ENCODE peak calls at places on chromosomes 4 and X, in five cellular contexts. H is prostate gland, Q is IMR-90, P is NT2/D1, Y is GM12878. E is an unnamed sample.

GRCh38 chr4:173243321-173243720 is 74.7 kb downstream of the GALNT7 start:
- DNase-seq in P (no peak), H (no peak), Q (peak; percentile 88), Y (no peak), E (no peak)

GRCh38 chr4:7723625-7724024 is 216.0 kb downstream of the AFAP1 start:
- DNase-seq in P (no peak), Q (no peak), Y (no peak), H (no peak), E (no peak)

GRCh38 chrX:28549839-28550238 is 37.4 kb upstream of the IL1RAPL1 start:
- DNase-seq in Y (no peak), Q (no peak), P (no peak), H (no peak), E (no peak)

GRCh38 chrX:68710870-68711576 is 63.6 kb downstream of the STARD8 start:
- DNase-seq in Y (no peak), Q (peak; percentile 53), H (peak; percentile 8), P (peak; percentile 62), E (peak; percentile 88)

GRCh38 chr4:185143596-185143969 is 517 bp downstream of the SLC25A4 start:
- DNase-seq in P (no peak), H (peak; percentile 75), Q (peak; percentile 17), Y (no peak), E (no peak)

GRCh38 chr4:113971706-113972360 is 7.6 kb downstream of the ARSJ start:
- DNase-seq in Q (peak; percentile 76), P (no peak), H (no peak), Y (no peak), E (no peak)

GRCh38 chrX:49271341-49271740 is 1.7 kb downstream of the PPP1R3F start:
- DNase-seq in Y (no peak), H (no peak), P (no peak), Q (no peak), E (no peak)

GRCh38 chrX:8864151-8864550 is 63.0 kb upstream of the FAM9A start:
- DNase-seq in P (no peak), Y (no peak), H (no peak), Q (no peak), E (peak; percentile 41)

GRCh38 chr4:153362184-153362583 is 17.7 kb downstream of the MND1 start:
- DNase-seq in P (no peak), Q (peak; percentile 40), Y (no peak), H (no peak), E (no peak)

GRCh38 chrX:1466971-1467561 is 14.4 kb upstream of the ASMTL start:
- DNase-seq in P (no peak), Q (no peak), Y (no peak), H (no peak), E (no peak)

GRCh38 chr4:152269448-152270191 is 266.3 kb downstream of the FBXW7 start:
- DNase-seq in Y (no peak), H (no peak), Q (no peak), P (no peak), E (no peak)

GRCh38 chr4:80266902-80267380 is 477 bp downstream of the FGF5 start:
- DNase-seq in H (no peak), Y (no peak), P (no peak), Q (peak; percentile 59), E (peak; percentile 64)

GRCh38 chrX:11753668-11754067 is 4.4 kb upstream of the MSL3 start:
- DNase-seq in P (no peak), H (no peak), Y (no peak), Q (no peak), E (no peak)

GRCh38 chr4:186149872-186150271 is 41.5 kb upstream of the CYP4V2 start:
- DNase-seq in H (no peak), Y (no peak), P (no peak), Q (no peak), E (no peak)

GRCh38 chrX:123965712-123966111 is 4.2 kb downstream of the STAG2 start:
- DNase-seq in P (no peak), Y (no peak), H (no peak), Q (no peak), E (no peak)

GRCh38 chr4:23022032-23022431 is 329.3 kb downstream of the GBA3 start:
- DNase-seq in P (no peak), Y (no peak), Q (peak; percentile 9), H (no peak), E (no peak)

GRCh38 chrX:44735498-44735897 is 108.3 kb upstream of the DUSP21 start:
- DNase-seq in H (no peak), Q (no peak), P (no peak), Y (no peak), E (no peak)

GRCh38 chrX:129653985-129654651 is 638 bp downstream of the APLN start:
- DNase-seq in Y (no peak), H (no peak), P (no peak), Q (no peak), E (peak; percentile 83)

GRCh38 chr4:14596904-14597303 is 405.4 kb upstream of the CPEB2 start:
- DNase-seq in P (no peak), Y (no peak), Q (no peak), H (no peak), E (peak; percentile 20)

GRCh38 chr4:159966741-159967140 is 863.9 kb downstream of the RAPGEF2 start:
- DNase-seq in P (no peak), H (no peak), Y (no peak), Q (no peak), E (no peak)

GRCh38 chr4:169612869-169613859 is 781 bp upstream of the NEK1 start:
- DNase-seq in Y (no peak), H (peak; percentile 74), P (peak; percentile 42), Q (peak; percentile 79), E (peak; percentile 58)

GRCh38 chr4:155781432-155781831 is 22.6 kb downstream of the GUCY1B1 start:
- DNase-seq in Q (no peak), P (no peak), Y (no peak), H (no peak), E (no peak)

GRCh38 chrX:124211312-124211942 is 121.0 kb upstream of the TEX13D start:
- DNase-seq in P (no peak), Q (peak; percentile 3), Y (no peak), H (no peak), E (peak; percentile 53)

GRCh38 chr4:56440983-56441382 is 4.9 kb downstream of the PAICS start:
- DNase-seq in Q (no peak), Y (no peak), H (no peak), P (no peak), E (no peak)
- H3K36me3 ChIP-seq in Q (peaks cover 6% of the 10 kb centered on the region), Y (no peaks in the 10 kb centered on the region), H (no peaks in the 10 kb centered on the region), P (peaks cover 60% of the 10 kb centered on the region), E (peaks cover 14% of the 10 kb centered on the region)

DNA sequence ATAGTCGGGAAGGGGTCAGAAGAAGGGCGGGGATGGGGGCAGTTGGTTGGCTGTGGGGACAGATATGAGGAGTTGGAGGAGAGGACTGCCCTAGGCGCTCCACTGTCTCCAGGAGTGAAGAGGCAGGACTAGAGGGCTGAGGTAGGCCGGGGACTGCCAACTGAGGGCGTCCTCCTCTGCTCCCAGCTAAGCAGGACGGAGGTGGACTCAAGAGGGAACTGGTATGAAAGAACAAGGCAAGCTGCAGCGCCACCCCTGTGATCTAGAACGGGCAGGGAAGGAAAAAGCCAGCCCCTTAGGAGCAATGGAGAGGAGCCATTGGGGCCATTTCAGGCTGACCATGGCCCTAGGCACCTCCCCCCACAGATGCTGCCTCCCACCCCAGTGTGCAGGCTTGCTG is 14.0 kb downstream of the BEND2 start:
- DNase-seq in H (no peak), P (no peak), Y (no peak), Q (no peak), E (no peak)
- H3K36me3 ChIP-seq in H (no peaks in the 10 kb centered on the region), P (no peaks in the 10 kb centered on the region), Y (no peaks in the 10 kb centered on the region), Q (no peaks in the 10 kb centered on the region), E (no peaks in the 10 kb centered on the region)

GRCh38 chrX:153951683-153952372 is 7.4 kb upstream of the RENBP start:
- DNase-seq in P (no peak), Q (no peak), H (no peak), Y (no peak), E (no peak)
- H3K36me3 ChIP-seq in P (peaks cover 80% of the 10 kb centered on the region), Q (peaks cover 59% of the 10 kb centered on the region), H (no peaks in the 10 kb centered on the region), Y (peaks cover 59% of the 10 kb centered on the region), E (peaks cover 39% of the 10 kb centered on the region)

GRCh38 chrX:149494844-149495565 is 10.1 kb downstream of the IDS start:
- DNase-seq in Q (no peak), P (no peak), H (no peak), Y (no peak), E (no peak)

GRCh38 chrX:149495573-149496071 is 9.5 kb downstream of the IDS start:
- DNase-seq in P (no peak), H (no peak), Y (no peak), Q (peak; percentile 69), E (no peak)

GRCh38 chrX:149490100-149490499 is 15.0 kb downstream of the IDS start:
- DNase-seq in P (no peak), H (no peak), Y (no peak), Q (peak; percentile 25), E (no peak)

GRCh38 chrX:149493567-149494562 is 11.2 kb downstream of the IDS start:
- DNase-seq in H (no peak), Y (no peak), Q (no peak), P (no peak), E (peak; percentile 38)

DNA sequence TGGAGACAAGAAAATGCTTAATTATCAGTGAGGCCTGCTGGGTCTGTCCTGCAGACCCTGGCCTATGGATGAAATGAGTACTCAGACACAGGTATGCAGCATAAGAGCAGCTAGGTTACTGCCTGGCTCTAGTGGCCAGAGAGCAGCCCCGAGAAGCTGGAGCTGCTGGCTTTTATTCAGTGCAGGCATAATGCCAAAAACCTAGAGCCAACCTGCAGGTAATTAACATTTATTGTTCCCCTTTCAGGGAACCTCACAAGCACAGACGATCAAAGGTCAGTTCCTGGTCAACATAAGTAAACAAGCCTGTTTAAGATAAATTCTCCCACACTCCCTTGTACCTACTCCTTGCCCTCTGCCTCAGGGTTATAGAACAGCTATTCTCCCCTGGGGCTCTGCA is 13.3 kb downstream of the IDS start:
- DNase-seq in Y (no peak), Q (no peak), H (no peak), P (no peak), E (no peak)
- H3K36me3 ChIP-seq in Y (peaks cover 8% of the 10 kb centered on the region), Q (peaks cover 25% of the 10 kb centered on the region), H (no peaks in the 10 kb centered on the region), P (peaks cover 64% of the 10 kb centered on the region), E (peaks cover 22% of the 10 kb centered on the region)

GRCh38 chr4:81442479-81443085 is 29.1 kb downstream of the RASGEF1B start:
- DNase-seq in P (no peak), Q (peak; percentile 58), Y (no peak), H (no peak), E (no peak)
- H3K36me3 ChIP-seq in P (no peaks in the 10 kb centered on the region), Q (no peaks in the 10 kb centered on the region), Y (no peaks in the 10 kb centered on the region), H (no peaks in the 10 kb centered on the region), E (no peaks in the 10 kb centered on the region)